ENCODE peak calls at places on chromosomes 1 and 21, in nine cellular contexts. T is stomach, S is sigmoid colon, C is upper lobe of left lung, E is transverse colon, M is ovary, L is tibial nerve, V is K562, B is A549. N is an unnamed sample.

GRCh38 chr1:27616441-27616840 is 12.5 kb upstream of the AHDC1 start:
- DNase-seq in T (no peak), S (no peak), C (no peak), E (no peak), M (no peak), L (no peak), V (peak), B (no peak), N (no peak)

GRCh38 chr1:11376981-11377583 is 101.9 kb upstream of the DISP3 start:
- DNase-seq in T (no peak), S (no peak), C (no peak), E (no peak), M (no peak), L (no peak), V (no peak), B (no peak), N (no peak)

GRCh38 chr1:110879758-110880606 is 7.0 kb downstream of the CD53 start:
- DNase-seq in T (no peak), S (no peak), C (no peak), E (peak), M (no peak), L (no peak), V (peak), B (no peak), N (no peak)

GRCh38 chr1:164155337-164155850 is 403.6 kb upstream of the PBX1 start:
- DNase-seq in T (no peak), S (no peak), C (no peak), E (no peak), M (no peak), L (no peak), V (no peak), B (no peak), N (no peak)

GRCh38 chr21:46191257-46191685 is 7.0 kb upstream of the SPATC1L start:
- DNase-seq in T (peak), S (peak), C (no peak), E (no peak), M (no peak), L (peak), V (peak), B (no peak), N (no peak)

GRCh38 chr1:170556910-170557309 is 24.9 kb downstream of the GORAB start:
- DNase-seq in T (no peak), S (no peak), C (no peak), E (no peak), M (no peak), L (no peak), V (no peak), B (no peak), N (no peak)

GRCh38 chr1:208175508-208175895 is 68.7 kb downstream of the PLXNA2 start:
- DNase-seq in T (no peak), S (no peak), C (no peak), E (no peak), M (no peak), L (no peak), V (no peak), B (no peak), N (no peak)

GRCh38 chr1:162846256-162847212 is 14.4 kb downstream of the CCDC190 start:
- DNase-seq in T (no peak), S (no peak), C (no peak), E (no peak), M (no peak), L (no peak), V (no peak), B (no peak), N (no peak)

GRCh38 chr1:200130552-200130951 is 103.0 kb downstream of the NR5A2 start:
- DNase-seq in T (no peak), S (no peak), C (no peak), E (no peak), M (no peak), L (no peak), V (no peak), B (no peak), N (no peak)

GRCh38 chr1:15027515-15027948 is 126.0 kb upstream of the TMEM51 start:
- DNase-seq in T (peak), S (peak), C (peak), E (peak), M (peak), L (peak), V (peak), B (peak), N (no peak)

GRCh38 chr1:7390604-7391000 is 380.5 kb upstream of the VAMP3 start:
- DNase-seq in T (peak), S (peak), C (no peak), E (no peak), M (no peak), L (no peak), V (no peak), B (no peak), N (peak)

GRCh38 chr1:81549588-81550127 is 251.1 kb upstream of the ADGRL2 start:
- DNase-seq in T (no peak), S (no peak), C (no peak), E (no peak), M (no peak), L (no peak), V (no peak), B (peak), N (no peak)

GRCh38 chr1:111481387-111482221 is 7.8 kb downstream of the C1orf162 start:
- DNase-seq in T (peak), S (peak), C (peak), E (peak), M (peak), L (peak), V (peak), B (peak), N (peak)

GRCh38 chr1:160168609-160169369 is 17.4 kb downstream of the ATP1A4 start:
- DNase-seq in T (no peak), S (no peak), C (no peak), E (no peak), M (no peak), L (no peak), V (peak), B (no peak), N (no peak)

GRCh38 chr1:246726881-246727280 is 2.7 kb downstream of the SCCPDH start:
- DNase-seq in T (no peak), S (no peak), C (no peak), E (no peak), M (no peak), L (no peak), V (no peak), B (no peak), N (no peak)

GRCh38 chr1:36576118-36576517 is 93.4 kb upstream of the CSF3R start:
- DNase-seq in T (peak), S (no peak), C (no peak), E (peak), M (peak), L (no peak), V (peak), B (peak), N (no peak)

GRCh38 chr1:157105988-157106812 is 6.6 kb upstream of the ETV3L start:
- DNase-seq in T (peak), S (peak), C (no peak), E (peak), M (no peak), L (no peak), V (peak), B (peak), N (no peak)

GRCh38 chr1:43768168-43768567 is 60.8 kb downstream of the ST3GAL3 start:
- DNase-seq in T (no peak), S (no peak), C (no peak), E (no peak), M (no peak), L (no peak), V (no peak), B (no peak), N (no peak)

GRCh38 chr1:43766818-43767525 is 59.6 kb downstream of the ST3GAL3 start:
- DNase-seq in T (no peak), S (no peak), C (no peak), E (no peak), M (no peak), L (no peak), V (no peak), B (no peak), N (no peak)

GRCh38 chr1:43763497-43763973 is 56.2 kb downstream of the ST3GAL3 start:
- DNase-seq in T (peak), S (peak), C (no peak), E (peak), M (peak), L (peak), V (peak), B (peak), N (peak)

GRCh38 chr1:43764581-43764980 is 57.2 kb downstream of the ST3GAL3 start:
- DNase-seq in T (no peak), S (no peak), C (no peak), E (no peak), M (no peak), L (no peak), V (no peak), B (no peak), N (no peak)

DNA sequence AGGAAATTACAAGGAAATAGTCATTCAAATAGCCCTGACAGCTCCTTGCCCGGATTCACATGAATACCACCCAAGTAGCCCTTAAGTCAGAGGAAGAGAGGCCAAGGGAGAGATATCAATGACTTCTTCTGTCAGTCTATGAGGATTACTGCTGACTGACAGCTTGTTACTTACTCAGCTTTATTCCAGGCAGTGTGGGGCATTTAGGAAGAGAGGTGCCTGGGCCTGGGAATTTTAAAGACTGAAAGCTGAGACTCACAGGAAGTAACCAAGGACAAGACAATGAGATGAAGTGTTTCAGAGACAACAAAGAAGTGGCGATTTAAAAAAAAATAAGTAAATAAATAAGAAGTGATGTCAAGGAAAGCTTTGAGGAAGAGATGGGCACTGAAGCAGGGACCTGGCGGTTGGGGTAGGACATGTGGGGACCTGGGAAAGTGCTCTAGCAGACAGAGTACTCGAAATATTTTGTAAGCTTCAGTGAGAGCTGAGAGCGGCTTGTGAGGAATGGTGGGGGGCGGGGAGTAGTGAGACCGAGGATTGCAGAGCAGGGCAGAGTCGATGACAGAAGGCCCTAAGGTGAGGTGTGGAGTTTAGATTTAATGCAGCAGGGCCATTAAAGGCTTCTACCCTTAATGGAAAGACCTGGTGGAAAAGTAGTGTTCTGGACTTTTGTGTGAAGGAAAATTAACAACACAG is 58.9 kb downstream of the ST3GAL3 start:
- DNase-seq in T (no peak), S (no peak), C (no peak), E (no peak), M (no peak), L (no peak), V (no peak), B (no peak), N (no peak)
- TF ChIP-seq EP300 in T (no peak), S (no peak), C (no peak), E (no peak), M (no peak), L (no peak), V (no peak), B (no peak), N (no peak)

DNA sequence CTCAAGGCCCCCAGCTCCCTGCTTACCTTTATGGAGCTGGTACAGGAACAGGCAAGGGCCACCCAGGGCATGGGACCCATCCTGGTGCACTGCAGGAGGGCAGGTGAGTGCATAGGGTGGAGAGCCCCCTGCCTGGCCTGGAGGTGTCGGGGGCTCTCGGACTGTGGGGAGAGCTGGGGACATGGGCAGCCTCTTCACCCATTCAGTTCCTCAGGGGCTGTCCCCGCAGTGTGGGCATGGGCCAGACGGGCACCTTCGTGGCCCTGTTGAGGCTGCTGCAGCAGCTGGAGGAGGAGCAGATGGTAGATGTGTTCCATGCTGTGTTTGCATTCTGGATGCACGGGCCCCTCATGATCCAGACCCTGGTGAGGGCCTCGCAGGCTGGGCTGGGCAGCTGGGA is 7.3 kb upstream of the LGR6 start:
- DNase-seq in T (no peak), S (no peak), C (peak), E (no peak), M (no peak), L (no peak), V (no peak), B (no peak), N (no peak)
- TF ChIP-seq POLR2A in T (no peak), S (no peak), C (no peak), E (no peak), M (no peak), L (no peak), V (no peak), B (no peak), N (no peak)

DNA sequence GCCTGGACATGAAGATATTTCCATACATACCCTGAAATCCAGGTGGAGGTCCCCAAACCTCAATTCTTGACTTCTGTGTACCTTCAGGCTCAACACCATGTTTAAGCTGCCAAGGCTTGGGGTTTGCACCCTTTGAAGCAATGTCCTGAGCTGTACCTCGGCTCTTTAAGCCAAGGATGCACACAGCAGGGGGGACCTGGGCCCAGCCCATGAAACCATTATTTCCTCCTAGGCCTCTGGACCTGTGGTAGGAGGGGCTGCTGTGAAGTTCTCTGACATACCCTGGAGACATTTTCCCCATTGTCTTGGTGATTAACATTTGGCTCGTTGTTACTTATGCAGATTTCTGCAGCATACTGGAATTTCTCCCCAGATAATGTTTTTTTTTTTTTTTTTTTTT is 184.3 kb upstream of the RGS18 start:
- DNase-seq in T (no peak), S (no peak), C (no peak), E (no peak), M (no peak), L (no peak), V (no peak), B (no peak), N (no peak)
- TF ChIP-seq EP300 in T (no peak), S (no peak), C (no peak), E (no peak), M (no peak), L (no peak), V (no peak), B (no peak), N (no peak)

GRCh38 chr1:93180723-93181613 is at the start of gene CCDC18:
- DNase-seq in T (no peak), S (no peak), C (no peak), E (no peak), M (no peak), L (no peak), V (peak), B (no peak), N (no peak)
- TF ChIP-seq POLR2A in T (no peak), S (no peak), C (no peak), E (no peak), M (no peak), L (no peak), V (peak), B (peak), N (no peak)

DNA sequence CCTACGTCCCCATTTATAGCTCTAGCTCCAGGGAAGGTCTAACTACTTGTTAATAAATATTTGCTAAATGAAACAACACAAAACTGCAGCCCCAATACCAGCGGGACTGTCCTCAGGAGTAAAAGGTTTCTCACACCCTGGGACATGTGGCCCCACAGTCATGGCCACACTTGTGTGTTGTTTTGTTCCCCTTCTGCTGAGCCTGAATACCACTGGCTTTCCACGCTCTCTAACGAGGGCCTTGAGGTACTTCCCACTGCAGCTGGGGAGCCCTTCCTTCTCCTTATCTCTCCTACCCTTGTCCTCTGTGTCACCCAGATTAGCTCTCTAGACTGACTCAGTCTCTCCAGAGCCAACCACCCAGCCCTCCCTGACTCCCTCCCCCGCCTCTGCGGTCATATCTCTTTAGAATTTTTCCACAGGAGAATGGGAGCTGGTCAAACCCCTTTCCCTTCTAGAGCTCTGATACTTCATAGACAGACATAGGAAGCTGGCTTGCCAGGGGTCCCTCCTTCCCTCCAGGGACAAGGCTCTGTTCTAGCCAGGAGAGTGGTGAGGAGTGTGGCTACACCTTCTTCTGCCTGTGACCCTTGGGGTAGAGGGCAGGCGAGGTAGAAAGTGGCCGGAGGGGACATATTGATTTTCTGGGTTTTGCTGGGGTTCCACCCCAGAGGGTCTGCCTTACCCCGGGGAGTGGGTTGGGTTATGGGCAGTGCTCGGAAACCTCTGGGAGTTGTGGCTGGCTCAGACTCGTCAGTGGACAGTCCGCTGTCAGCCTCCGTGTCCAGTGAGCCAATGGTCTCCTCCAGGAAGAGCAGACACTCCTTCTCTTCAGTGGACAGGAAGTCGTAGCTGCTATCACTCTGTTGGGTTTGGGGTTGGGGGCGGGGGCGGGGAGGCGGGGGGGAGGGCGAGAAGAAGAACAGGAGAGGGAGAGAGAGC is 8.1 kb downstream of the C1orf116 start:
- DNase-seq in T (peak), S (no peak), C (no peak), E (no peak), M (no peak), L (no peak), V (peak), B (no peak), N (no peak)
- TF ChIP-seq EP300 in T (no peak), S (no peak), C (no peak), E (no peak), M (no peak), L (no peak), V (peak), B (no peak), N (no peak)